ENCODE peak calls at places on chromosomes 1 and 21, in seven cellular contexts. S, N, T, K, G, V and Y are unnamed samples.

GRCh38 chr1:14142397-14143095 is 442.6 kb downstream of the PRDM2 start:
- DNase-seq in S (no peak), N (no peak), T (no peak), K (no peak), G (no peak), V (no peak), Y (no peak)

GRCh38 chr1:198577444-198577843 is 37.0 kb upstream of the ATP6V1G3 start:
- DNase-seq in S (no peak), N (peak), T (no peak), K (no peak), G (no peak), V (no peak), Y (peak)

GRCh38 chr1:91889717-91890459 is 3.9 kb upstream of the TGFBR3 start:
- DNase-seq in S (no peak), N (no peak), T (no peak), K (no peak), G (no peak), V (no peak), Y (peak)

GRCh38 chr1:50976890-50977574 is 7.0 kb downstream of the CDKN2C start:
- DNase-seq in S (peak), N (no peak), T (peak), K (peak), G (no peak), V (peak), Y (peak)

GRCh38 chr1:41255978-41256377 is 13.9 kb upstream of the SCMH1 start:
- DNase-seq in S (no peak), N (no peak), T (no peak), K (no peak), G (no peak), V (no peak), Y (no peak)

GRCh38 chr1:178330848-178331497 is 165.8 kb downstream of the CLEC20A start:
- DNase-seq in S (no peak), N (no peak), T (no peak), K (no peak), G (no peak), V (no peak), Y (no peak)

GRCh38 chr1:197958861-197959260 is 41.7 kb downstream of the LHX9 start:
- DNase-seq in S (no peak), N (no peak), T (no peak), K (no peak), G (no peak), V (no peak), Y (no peak)

GRCh38 chr1:32094721-32095521 is 12.9 kb upstream of the KPNA6 start:
- DNase-seq in S (no peak), N (no peak), T (no peak), K (peak), G (no peak), V (no peak), Y (no peak)

GRCh38 chr1:241612533-241613505 is 27.4 kb downstream of the CHML start:
- DNase-seq in S (no peak), N (peak), T (no peak), K (no peak), G (no peak), V (no peak), Y (peak)

GRCh38 chr1:163872067-163872466 is 550.3 kb downstream of the NUF2 start:
- DNase-seq in S (no peak), N (peak), T (peak), K (no peak), G (no peak), V (no peak), Y (no peak)

GRCh38 chr1:163709636-163710035 is 387.9 kb downstream of the NUF2 start:
- DNase-seq in S (no peak), N (no peak), T (no peak), K (no peak), G (no peak), V (no peak), Y (no peak)

GRCh38 chr21:42163511-42163863 is 55.5 kb upstream of the ABCG1 start:
- DNase-seq in S (no peak), N (no peak), T (no peak), K (no peak), G (no peak), V (no peak), Y (no peak)

GRCh38 chr21:38170705-38171682 is 85.8 kb upstream of the KCNJ15 start:
- DNase-seq in S (no peak), N (no peak), T (no peak), K (no peak), G (no peak), V (no peak), Y (peak)

GRCh38 chr1:39919545-39919944 is 17.8 kb upstream of the MYCL start:
- DNase-seq in S (no peak), N (peak), T (no peak), K (no peak), G (peak), V (no peak), Y (peak)

GRCh38 chr21:26460621-26461020 is 112.5 kb downstream of the CYYR1 start:
- DNase-seq in S (no peak), N (no peak), T (no peak), K (no peak), G (no peak), V (no peak), Y (no peak)

GRCh38 chr21:31255846-31256395 is 88.1 kb downstream of the TIAM1 start:
- DNase-seq in S (no peak), N (no peak), T (no peak), K (no peak), G (no peak), V (no peak), Y (no peak)

GRCh38 chr1:196382383-196382782 is 225.9 kb downstream of the KCNT2 start:
- DNase-seq in S (no peak), N (no peak), T (no peak), K (no peak), G (no peak), V (no peak), Y (no peak)

GRCh38 chr1:77031101-77031662 is 163.9 kb downstream of the ST6GALNAC5 start:
- DNase-seq in S (no peak), N (peak), T (no peak), K (no peak), G (no peak), V (no peak), Y (peak)

GRCh38 chr1:6157528-6158174 is 22.5 kb downstream of the CHD5 start:
- DNase-seq in S (no peak), N (no peak), T (no peak), K (no peak), G (no peak), V (no peak), Y (no peak)

GRCh38 chr1:67847466-67847865 is 14.2 kb upstream of the GNG12 start:
- DNase-seq in S (no peak), N (no peak), T (no peak), K (no peak), G (no peak), V (no peak), Y (no peak)